ENCODE peak calls at places on chromosomes 12 and 14, in eight cellular contexts. One of them, this sample, is unnamed.

GRCh38 chr12:109827566-109828550 is 5.3 kb downstream of the TRPV4 start:
- DNase-seq in B cell: no peak
- DNase-seq in esophagus muscularis mucosa: no peak
- DNase-seq in neural crest cell: peak; percentile 56
- DNase-seq in lower lobe of right lung: peak; percentile 88
- DNase-seq in tibial artery: peak; percentile 78
- DNase-seq in cardiac fibroblast: no peak
- DNase-seq in thoracic aorta: peak; percentile 6
- DNase-seq in this sample: no peak

GRCh38 chr14:22200977-22201605 is 387.9 kb downstream of the DAD1 start:
- DNase-seq in B cell: peak; percentile 33
- DNase-seq in esophagus muscularis mucosa: no peak
- DNase-seq in neural crest cell: no peak
- DNase-seq in lower lobe of right lung: no peak
- DNase-seq in tibial artery: no peak
- DNase-seq in cardiac fibroblast: peak; percentile 50
- DNase-seq in thoracic aorta: no peak
- DNase-seq in this sample: peak; percentile 22

GRCh38 chr12:53696655-53697321 is 20.9 kb upstream of the ATP5MC2 start:
- DNase-seq in B cell: no peak
- DNase-seq in esophagus muscularis mucosa: no peak
- DNase-seq in neural crest cell: no peak
- DNase-seq in lower lobe of right lung: no peak
- DNase-seq in tibial artery: no peak
- DNase-seq in cardiac fibroblast: no peak
- DNase-seq in thoracic aorta: no peak
- DNase-seq in this sample: peak; percentile 10

GRCh38 chr12:67559751-67560150 is 88.8 kb upstream of the DYRK2 start:
- DNase-seq in B cell: no peak
- DNase-seq in esophagus muscularis mucosa: no peak
- DNase-seq in neural crest cell: no peak
- DNase-seq in lower lobe of right lung: no peak
- DNase-seq in tibial artery: no peak
- DNase-seq in cardiac fibroblast: no peak
- DNase-seq in thoracic aorta: no peak
- DNase-seq in this sample: no peak

GRCh38 chr14:35362911-35363374 is 41.6 kb downstream of the NFKBIA start:
- DNase-seq in B cell: no peak
- DNase-seq in esophagus muscularis mucosa: no peak
- DNase-seq in neural crest cell: no peak
- DNase-seq in lower lobe of right lung: peak; percentile 46
- DNase-seq in tibial artery: no peak
- DNase-seq in cardiac fibroblast: peak; percentile 63
- DNase-seq in thoracic aorta: no peak
- DNase-seq in this sample: no peak

GRCh38 chr12:90695415-90695814 is 259.6 kb downstream of the CCER1 start:
- DNase-seq in B cell: no peak
- DNase-seq in esophagus muscularis mucosa: no peak
- DNase-seq in neural crest cell: no peak
- DNase-seq in lower lobe of right lung: no peak
- DNase-seq in tibial artery: no peak
- DNase-seq in cardiac fibroblast: peak; percentile 20
- DNase-seq in thoracic aorta: no peak
- DNase-seq in this sample: no peak

GRCh38 chr14:71863049-71863448 is 69.2 kb upstream of the RGS6 start:
- DNase-seq in B cell: no peak
- DNase-seq in esophagus muscularis mucosa: no peak
- DNase-seq in neural crest cell: no peak
- DNase-seq in lower lobe of right lung: no peak
- DNase-seq in tibial artery: no peak
- DNase-seq in cardiac fibroblast: no peak
- DNase-seq in thoracic aorta: no peak
- DNase-seq in this sample: no peak

GRCh38 chr12:57724936-57725740 is 13.4 kb downstream of the AGAP2 start:
- DNase-seq in B cell: no peak
- DNase-seq in esophagus muscularis mucosa: peak; percentile 75
- DNase-seq in neural crest cell: no peak
- DNase-seq in lower lobe of right lung: no peak
- DNase-seq in tibial artery: no peak
- DNase-seq in cardiac fibroblast: no peak
- DNase-seq in thoracic aorta: no peak
- DNase-seq in this sample: peak; percentile 13

GRCh38 chr14:54050759-54051158 is 94.1 kb upstream of the BMP4 start:
- DNase-seq in B cell: no peak
- DNase-seq in esophagus muscularis mucosa: peak; percentile 82
- DNase-seq in neural crest cell: no peak
- DNase-seq in lower lobe of right lung: peak; percentile 68
- DNase-seq in tibial artery: no peak
- DNase-seq in cardiac fibroblast: no peak
- DNase-seq in thoracic aorta: no peak
- DNase-seq in this sample: no peak

GRCh38 chr12:27593266-27593665 is 69.3 kb downstream of the PPFIBP1 start:
- DNase-seq in B cell: no peak
- DNase-seq in esophagus muscularis mucosa: no peak
- DNase-seq in neural crest cell: no peak
- DNase-seq in lower lobe of right lung: no peak
- DNase-seq in tibial artery: no peak
- DNase-seq in cardiac fibroblast: no peak
- DNase-seq in thoracic aorta: no peak
- DNase-seq in this sample: no peak

GRCh38 chr14:60093606-60094005 is 1.9 kb downstream of the PCNX4 start:
- DNase-seq in B cell: no peak
- DNase-seq in esophagus muscularis mucosa: no peak
- DNase-seq in neural crest cell: no peak
- DNase-seq in lower lobe of right lung: no peak
- DNase-seq in tibial artery: no peak
- DNase-seq in cardiac fibroblast: no peak
- DNase-seq in thoracic aorta: no peak
- DNase-seq in this sample: no peak

GRCh38 chr12:7319934-7320333 is 16.1 kb downstream of the ACSM4 start:
- DNase-seq in B cell: no peak
- DNase-seq in esophagus muscularis mucosa: no peak
- DNase-seq in neural crest cell: no peak
- DNase-seq in lower lobe of right lung: no peak
- DNase-seq in tibial artery: no peak
- DNase-seq in cardiac fibroblast: no peak
- DNase-seq in thoracic aorta: no peak
- DNase-seq in this sample: no peak

GRCh38 chr12:66716522-66716921 is 37.6 kb upstream of the GRIP1 start:
- DNase-seq in B cell: no peak
- DNase-seq in esophagus muscularis mucosa: no peak
- DNase-seq in neural crest cell: no peak
- DNase-seq in lower lobe of right lung: no peak
- DNase-seq in tibial artery: no peak
- DNase-seq in cardiac fibroblast: no peak
- DNase-seq in thoracic aorta: no peak
- DNase-seq in this sample: no peak

GRCh38 chr12:31031951-31032335 is 41.7 kb upstream of the DDX11 start:
- DNase-seq in B cell: no peak
- DNase-seq in esophagus muscularis mucosa: peak; percentile 45
- DNase-seq in neural crest cell: no peak
- DNase-seq in lower lobe of right lung: no peak
- DNase-seq in tibial artery: no peak
- DNase-seq in cardiac fibroblast: no peak
- DNase-seq in thoracic aorta: no peak
- DNase-seq in this sample: no peak

GRCh38 chr14:56310643-56311042 is 192.4 kb downstream of the PELI2 start:
- DNase-seq in B cell: no peak
- DNase-seq in esophagus muscularis mucosa: no peak
- DNase-seq in neural crest cell: no peak
- DNase-seq in lower lobe of right lung: no peak
- DNase-seq in tibial artery: no peak
- DNase-seq in cardiac fibroblast: peak; percentile 50
- DNase-seq in thoracic aorta: no peak
- DNase-seq in this sample: no peak

GRCh38 chr12:105100207-105100985 is 7.1 kb upstream of the WASHC4 start:
- DNase-seq in B cell: no peak
- DNase-seq in esophagus muscularis mucosa: no peak
- DNase-seq in neural crest cell: no peak
- DNase-seq in lower lobe of right lung: no peak
- DNase-seq in tibial artery: no peak
- DNase-seq in cardiac fibroblast: peak; percentile 75
- DNase-seq in thoracic aorta: no peak
- DNase-seq in this sample: no peak

GRCh38 chr14:105300542-105301102 is at the start of gene BRF1:
- DNase-seq in B cell: peak; percentile 98
- DNase-seq in esophagus muscularis mucosa: peak; percentile 98
- DNase-seq in neural crest cell: peak; percentile 91
- DNase-seq in lower lobe of right lung: peak; percentile 97
- DNase-seq in tibial artery: peak; percentile 97
- DNase-seq in cardiac fibroblast: peak; percentile 95
- DNase-seq in thoracic aorta: peak; percentile 82
- DNase-seq in this sample: peak; percentile 97

GRCh38 chr14:34409721-34410120 is 52.3 kb downstream of the SPTSSA start:
- DNase-seq in B cell: no peak
- DNase-seq in esophagus muscularis mucosa: no peak
- DNase-seq in neural crest cell: no peak
- DNase-seq in lower lobe of right lung: no peak
- DNase-seq in tibial artery: no peak
- DNase-seq in cardiac fibroblast: no peak
- DNase-seq in thoracic aorta: no peak
- DNase-seq in this sample: no peak

GRCh38 chr14:44988694-44989093 is 26.7 kb downstream of the TOGARAM1 start:
- DNase-seq in B cell: no peak
- DNase-seq in esophagus muscularis mucosa: no peak
- DNase-seq in neural crest cell: no peak
- DNase-seq in lower lobe of right lung: no peak
- DNase-seq in tibial artery: no peak
- DNase-seq in cardiac fibroblast: no peak
- DNase-seq in thoracic aorta: no peak
- DNase-seq in this sample: no peak

GRCh38 chr12:50212071-50212467 is 44.9 kb upstream of the CERS5 start:
- DNase-seq in B cell: no peak
- DNase-seq in esophagus muscularis mucosa: no peak
- DNase-seq in neural crest cell: no peak
- DNase-seq in lower lobe of right lung: no peak
- DNase-seq in tibial artery: no peak
- DNase-seq in cardiac fibroblast: no peak
- DNase-seq in thoracic aorta: no peak
- DNase-seq in this sample: no peak

GRCh38 chr12:6960291-6961277 is 9.4 kb downstream of the PTPN6 start:
- DNase-seq in B cell: no peak
- DNase-seq in esophagus muscularis mucosa: no peak
- DNase-seq in neural crest cell: no peak
- DNase-seq in lower lobe of right lung: no peak
- DNase-seq in tibial artery: peak; percentile 65
- DNase-seq in cardiac fibroblast: peak; percentile 46
- DNase-seq in thoracic aorta: no peak
- DNase-seq in this sample: peak; percentile 57

DNA sequence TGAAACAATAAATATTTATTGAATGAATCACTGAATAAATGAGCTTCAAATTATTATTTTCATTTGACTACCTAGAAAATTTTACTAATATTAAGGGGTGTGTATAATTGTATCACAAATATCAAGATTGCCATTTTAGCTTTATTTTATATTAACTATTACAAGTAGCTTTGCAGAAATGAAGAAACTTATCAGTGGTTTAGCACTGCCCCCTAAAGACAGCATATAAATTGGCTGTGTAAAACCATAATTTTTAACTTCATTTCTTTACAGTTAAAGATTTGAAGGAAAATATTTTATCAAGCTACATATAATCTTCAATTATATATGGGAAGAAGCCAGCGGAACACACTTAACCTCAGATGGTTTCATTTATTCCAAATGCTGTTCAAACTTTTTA is 11.4 kb downstream of the GARIN6 start:
- DNase-seq in B cell: no peak
- DNase-seq in esophagus muscularis mucosa: no peak
- DNase-seq in neural crest cell: no peak
- DNase-seq in lower lobe of right lung: no peak
- DNase-seq in tibial artery: no peak
- DNase-seq in cardiac fibroblast: peak; percentile 1
- DNase-seq in thoracic aorta: no peak
- DNase-seq in this sample: no peak
- TF ChIP-seq CTCF in B cell: no peak
- TF ChIP-seq CTCF in esophagus muscularis mucosa: peak; percentile 21
- TF ChIP-seq CTCF in neural crest cell: peak; percentile 65
- TF ChIP-seq CTCF in lower lobe of right lung: no peak
- TF ChIP-seq CTCF in tibial artery: peak; percentile 10
- TF ChIP-seq CTCF in cardiac fibroblast: no peak
- TF ChIP-seq CTCF in thoracic aorta: no peak
- TF ChIP-seq CTCF in this sample: peak; percentile 24

GRCh38 chr12:99523853-99524252 is 123.7 kb upstream of the GARIN6 start:
- DNase-seq in B cell: no peak
- DNase-seq in esophagus muscularis mucosa: no peak
- DNase-seq in neural crest cell: no peak
- DNase-seq in lower lobe of right lung: no peak
- DNase-seq in tibial artery: no peak
- DNase-seq in cardiac fibroblast: no peak
- DNase-seq in thoracic aorta: no peak
- DNase-seq in this sample: no peak
- TF ChIP-seq CTCF in B cell: no peak
- TF ChIP-seq CTCF in esophagus muscularis mucosa: no peak
- TF ChIP-seq CTCF in neural crest cell: no peak
- TF ChIP-seq CTCF in lower lobe of right lung: no peak
- TF ChIP-seq CTCF in tibial artery: no peak
- TF ChIP-seq CTCF in cardiac fibroblast: no peak
- TF ChIP-seq CTCF in thoracic aorta: no peak
- TF ChIP-seq CTCF in this sample: no peak

GRCh38 chr12:60689137-60689536 is 1093.3 kb downstream of the SLC16A7 start:
- DNase-seq in B cell: no peak
- DNase-seq in esophagus muscularis mucosa: no peak
- DNase-seq in neural crest cell: no peak
- DNase-seq in lower lobe of right lung: no peak
- DNase-seq in tibial artery: no peak
- DNase-seq in cardiac fibroblast: no peak
- DNase-seq in thoracic aorta: no peak
- DNase-seq in this sample: no peak

DNA sequence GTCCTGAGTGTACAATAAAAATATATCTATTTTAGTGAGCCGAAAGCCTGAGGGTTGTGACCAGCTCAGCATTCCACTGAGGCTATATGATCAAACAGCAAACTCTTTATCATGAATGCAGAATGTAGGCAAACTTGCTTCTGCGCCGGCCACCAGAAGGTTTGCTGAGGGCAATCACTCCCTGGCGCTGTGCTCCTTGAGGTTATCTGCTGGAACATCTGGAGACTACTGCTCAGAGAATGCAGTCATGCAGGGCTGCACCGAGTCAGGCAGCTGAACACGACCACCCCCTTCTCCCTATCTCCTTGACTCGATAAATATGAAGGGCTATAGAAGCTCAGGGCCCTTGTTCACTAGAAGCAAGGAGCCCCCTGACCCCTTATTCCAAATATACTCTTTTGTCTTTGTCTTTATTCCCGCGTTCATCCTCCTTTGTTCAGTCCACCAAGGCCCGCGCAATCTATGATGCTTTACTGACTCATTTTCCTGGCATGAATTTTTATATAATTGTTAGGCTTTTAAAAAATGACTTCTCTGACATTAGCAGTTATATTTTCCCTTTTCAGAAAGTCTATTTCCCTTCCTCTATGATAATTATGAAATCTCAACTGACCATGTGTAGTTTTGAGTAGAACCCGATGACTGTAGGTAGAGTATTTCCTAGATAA is 1089.3 kb downstream of the SLC16A7 start:
- DNase-seq in B cell: no peak
- DNase-seq in esophagus muscularis mucosa: no peak
- DNase-seq in neural crest cell: no peak
- DNase-seq in lower lobe of right lung: no peak
- DNase-seq in tibial artery: no peak
- DNase-seq in cardiac fibroblast: no peak
- DNase-seq in thoracic aorta: no peak
- DNase-seq in this sample: no peak
- TF ChIP-seq CTCF in B cell: no peak
- TF ChIP-seq CTCF in esophagus muscularis mucosa: no peak
- TF ChIP-seq CTCF in neural crest cell: no peak
- TF ChIP-seq CTCF in lower lobe of right lung: no peak
- TF ChIP-seq CTCF in tibial artery: no peak
- TF ChIP-seq CTCF in cardiac fibroblast: peak; percentile 38
- TF ChIP-seq CTCF in thoracic aorta: no peak
- TF ChIP-seq CTCF in this sample: no peak

GRCh38 chr12:63098851-63099250 is 52.1 kb downstream of the AVPR1A start:
- DNase-seq in B cell: no peak
- DNase-seq in esophagus muscularis mucosa: no peak
- DNase-seq in neural crest cell: no peak
- DNase-seq in lower lobe of right lung: no peak
- DNase-seq in tibial artery: no peak
- DNase-seq in cardiac fibroblast: no peak
- DNase-seq in thoracic aorta: no peak
- DNase-seq in this sample: no peak
- TF ChIP-seq CTCF in B cell: no peak
- TF ChIP-seq CTCF in esophagus muscularis mucosa: no peak
- TF ChIP-seq CTCF in neural crest cell: no peak
- TF ChIP-seq CTCF in lower lobe of right lung: no peak
- TF ChIP-seq CTCF in tibial artery: no peak
- TF ChIP-seq CTCF in cardiac fibroblast: no peak
- TF ChIP-seq CTCF in thoracic aorta: no peak
- TF ChIP-seq CTCF in this sample: no peak